ENCODE peak calls at places on chromosomes 1 and 21, in ten cellular contexts. U, T, K, S, M, W, V, Z, X and I are unnamed samples.
A peak's percentile ranks its signal among the peaks of the same experiment; 100 is the strongest.

GRCh38 chr1:223556414-223557124 is 108.9 kb downstream of the CAPN8 start:
- DNase-seq in Z (peak; percentile 86), T (no peak), K (peak; percentile 9), M (peak; percentile 32), X (peak; percentile 74), U (no peak), W (no peak), V (no peak), S (peak; percentile 32), I (peak; percentile 79)

GRCh38 chr1:45442272-45442671 is 48.7 kb downstream of the TESK2 start:
- DNase-seq in X (no peak), M (no peak), W (peak; percentile 35), T (peak; percentile 48), S (no peak), Z (no peak), V (no peak), U (no peak), K (no peak), I (peak; percentile 85)

GRCh38 chr1:27508139-27508665 is 18.2 kb upstream of the WASF2 start:
- DNase-seq in T (no peak), X (no peak), M (no peak), W (no peak), K (no peak), V (no peak), Z (no peak), S (no peak), U (no peak), I (peak; percentile 71)

GRCh38 chr1:72485786-72486185 is 203.4 kb upstream of the NEGR1 start:
- DNase-seq in S (no peak), M (no peak), W (no peak), Z (no peak), K (no peak), X (no peak), T (peak; percentile 15), U (no peak), V (no peak), I (no peak)

GRCh38 chr1:88680446-88680845 is 3.6 kb upstream of the PKN2 start:
- DNase-seq in U (no peak), V (no peak), Z (no peak), X (no peak), W (no peak), K (no peak), M (no peak), S (no peak), T (no peak), I (no peak)

GRCh38 chr21:23960769-23961168 is 1646.5 kb downstream of the MRPL39 start:
- DNase-seq in T (no peak), M (no peak), Z (no peak), X (no peak), W (no peak), U (no peak), V (no peak), S (no peak), K (peak; percentile 90), I (no peak)

GRCh38 chr21:28906841-28907240 is 85.8 kb downstream of the LTN1 start:
- DNase-seq in V (no peak), X (no peak), S (no peak), U (no peak), T (no peak), K (no peak), W (no peak), M (no peak), Z (no peak), I (no peak)

GRCh38 chr1:56584910-56585528 is 5.7 kb upstream of the PLPP3 start:
- DNase-seq in T (peak; percentile 49), K (peak; percentile 50), U (peak; percentile 57), X (peak; percentile 71), W (no peak), Z (no peak), S (peak; percentile 67), V (peak; percentile 75), M (no peak), I (no peak)

GRCh38 chr1:229874150-229874549 is 192.9 kb upstream of the GALNT2 start:
- DNase-seq in U (no peak), T (no peak), X (no peak), M (no peak), V (no peak), K (no peak), Z (no peak), W (no peak), S (no peak), I (no peak)

GRCh38 chr1:200732438-200732837 is 6.3 kb upstream of the CAMSAP2 start:
- DNase-seq in T (no peak), W (no peak), S (no peak), U (no peak), X (no peak), Z (no peak), V (no peak), K (peak; percentile 14), M (no peak), I (no peak)

GRCh38 chr1:229273507-229274232 is 2.8 kb downstream of the RAB4A start:
- DNase-seq in T (no peak), U (no peak), W (no peak), S (no peak), Z (no peak), M (no peak), V (no peak), K (no peak), X (no peak), I (no peak)

GRCh38 chr1:156894711-156895407 is 1.3 kb downstream of the PEAR1 start:
- DNase-seq in K (no peak), V (no peak), Z (no peak), X (no peak), W (no peak), S (no peak), T (no peak), M (peak; percentile 51), U (no peak), I (no peak)

GRCh38 chr1:201466492-201466891 is 2.5 kb downstream of the PHLDA3 start:
- DNase-seq in K (no peak), U (no peak), M (peak; percentile 46), X (no peak), S (no peak), T (no peak), Z (no peak), W (no peak), V (no peak), I (peak; percentile 90)

GRCh38 chr1:87958711-87959110 is 630.0 kb downstream of the LMO4 start:
- DNase-seq in X (no peak), K (no peak), M (no peak), U (no peak), S (no peak), W (no peak), T (no peak), Z (no peak), V (no peak), I (no peak)

GRCh38 chr1:203130358-203130992 is 2.9 kb downstream of the ADORA1 start:
- DNase-seq in X (no peak), U (no peak), K (no peak), W (no peak), V (no peak), S (no peak), Z (no peak), T (no peak), M (no peak), I (peak; percentile 60)